ENCODE peak calls at places on chromosomes 5 and 9, in six cellular contexts. Y is mammary epithelial cell, K is lower lobe of right lung, T is fibroblast of lung, E is colonic mucosa, R is upper lobe of left lung. P is an unnamed sample. For H3K27me3, the result is how much of the 10 kb centered on the place peaks cover.

GRCh38 chr9:17462869-17463464 is 115.9 kb upstream of the SH3GL2 start:
- DNase-seq in E (peak), K (no peak), T (peak), R (no peak), Y (peak), P (no peak)

GRCh38 chr5:74056102-74056788 is 430.2 kb downstream of the ARHGEF28 start:
- DNase-seq in E (no peak), T (no peak), K (no peak), R (no peak), Y (no peak), P (no peak)

GRCh38 chr9:27117489-27118135 is 8.6 kb downstream of the TEK start:
- DNase-seq in R (no peak), E (peak), Y (peak), K (peak), T (peak), P (no peak)

GRCh38 chr5:132456553-132457361 is 33.8 kb downstream of the IRF1 start:
- DNase-seq in R (peak), Y (no peak), T (no peak), E (no peak), K (peak), P (peak)

GRCh38 chr9:108535526-108535925 is 320.3 kb downstream of the ACTL7B start:
- DNase-seq in T (peak), K (no peak), R (no peak), E (peak), Y (no peak), P (no peak)

GRCh38 chr5:10736354-10736753 is 24.7 kb downstream of the DAP start:
- DNase-seq in T (no peak), K (no peak), R (peak), E (no peak), Y (no peak), P (no peak)

GRCh38 chr9:86093788-86094555 is 5.4 kb downstream of the GOLM1 start:
- DNase-seq in K (peak), Y (no peak), T (peak), E (peak), R (no peak), P (no peak)

GRCh38 chr5:140114341-140115185 is 654 bp downstream of the PURA start:
- DNase-seq in Y (peak), R (peak), T (peak), K (peak), E (peak), P (peak)

GRCh38 chr5:103667068-103667467 is 104.5 kb upstream of the NUDT12 start:
- DNase-seq in Y (peak), R (no peak), E (no peak), T (peak), K (no peak), P (no peak)

GRCh38 chr9:124776613-124776951 is 351 bp upstream of the OLFML2A start:
- DNase-seq in R (no peak), K (no peak), E (no peak), T (no peak), Y (no peak), P (no peak)

GRCh38 chr9:126618200-126618589 is 4.5 kb downstream of the LMX1B start:
- DNase-seq in Y (peak), T (no peak), E (no peak), R (no peak), K (no peak), P (no peak)

GRCh38 chr9:69898714-69899209 is 78.1 kb downstream of the CFAP95 start:
- DNase-seq in Y (peak), E (no peak), K (no peak), R (no peak), T (peak), P (no peak)

GRCh38 chr9:124110307-124110915 is 98.8 kb downstream of the LHX2 start:
- DNase-seq in K (no peak), R (no peak), T (peak), E (peak), Y (peak), P (no peak)

GRCh38 chr5:31811210-31811609 is 172.3 kb downstream of the PDZD2 start:
- DNase-seq in T (peak), K (no peak), Y (peak), R (no peak), E (no peak), P (no peak)

GRCh38 chr5:25544652-25545249 is 900.0 kb upstream of the CDH10 start:
- DNase-seq in Y (peak), T (no peak), E (no peak), R (no peak), K (no peak), P (no peak)

GRCh38 chr5:55232194-55232984 is 1.0 kb downstream of the CCNO start:
- DNase-seq in K (peak), Y (peak), T (no peak), E (peak), R (peak), P (no peak)

GRCh38 chr5:168609806-168610482 is 30.8 kb upstream of the PANK3 start:
- DNase-seq in E (no peak), Y (no peak), K (no peak), T (no peak), R (no peak), P (no peak)

GRCh38 chr9:123894822-123895221 is 35.1 kb downstream of the DENND1A start:
- DNase-seq in K (no peak), Y (no peak), E (no peak), T (no peak), R (no peak), P (no peak)

GRCh38 chr5:111296570-111296969 is 72.4 kb downstream of the CAMK4 start:
- DNase-seq in T (no peak), K (no peak), E (no peak), R (no peak), Y (no peak), P (no peak)

GRCh38 chr5:141681695-141682641 is at the start of gene ARAP3:
- DNase-seq in E (peak), T (peak), K (peak), Y (peak), R (peak), P (peak)

GRCh38 chr5:135458921-135459331 is 6.8 kb upstream of the TIFAB start:
- DNase-seq in T (peak), E (peak), Y (no peak), K (peak), R (no peak), P (no peak)

GRCh38 chr9:112050544-112051475 is 124.3 kb downstream of the SUSD1 start:
- DNase-seq in K (no peak), E (peak), T (peak), R (no peak), Y (peak), P (no peak)

GRCh38 chr5:95821110-95822021 is 1.2 kb downstream of the GLRX start:
- DNase-seq in R (no peak), E (no peak), K (no peak), Y (no peak), T (no peak), P (no peak)

GRCh38 chr9:88781500-88782391 is 209.5 kb upstream of the S1PR3 start:
- DNase-seq in T (peak), E (no peak), Y (no peak), K (no peak), R (no peak), P (no peak)

GRCh38 chr5:167413503-167413902 is 877.9 kb upstream of the WWC1 start:
- DNase-seq in Y (no peak), K (no peak), E (peak), R (no peak), T (no peak), P (no peak)

GRCh38 chr5:150155258-150156032 is at the start of gene PDGFRB:
- DNase-seq in K (peak), E (peak), Y (no peak), R (peak), T (peak), P (no peak)

GRCh38 chr5:117220730-117221129 is 646.1 kb upstream of the SEMA6A start:
- DNase-seq in E (no peak), Y (no peak), R (no peak), K (no peak), T (no peak), P (no peak)
- H3K27ac ChIP-seq in E (no peak), Y (no peak), R (no peak), K (no peak), T (no peak), P (no peak)

GRCh38 chr9:92749934-92750315 is 14.7 kb downstream of the BICD2 start:
- DNase-seq in K (no peak), Y (no peak), T (peak), E (no peak), R (no peak), P (no peak)

GRCh38 chr9:92748233-92748497 is 16.5 kb downstream of the BICD2 start:
- DNase-seq in T (no peak), K (no peak), E (no peak), R (no peak), Y (no peak), P (no peak)

GRCh38 chr9:92749071-92749933 is 15.3 kb downstream of the BICD2 start:
- DNase-seq in E (no peak), T (peak), K (no peak), Y (no peak), R (no peak), P (no peak)

GRCh38 chr9:92754091-92754740 is 10.4 kb downstream of the BICD2 start:
- DNase-seq in T (no peak), R (no peak), E (no peak), Y (no peak), K (no peak), P (no peak)

GRCh38 chr9:92752812-92753404 is 11.7 kb downstream of the BICD2 start:
- DNase-seq in R (no peak), K (no peak), E (no peak), Y (no peak), T (no peak), P (no peak)
- TF ChIP-seq CTCF in R (no peak), K (no peak), E (no peak), Y (no peak), T (no peak), P (no peak)

DNA sequence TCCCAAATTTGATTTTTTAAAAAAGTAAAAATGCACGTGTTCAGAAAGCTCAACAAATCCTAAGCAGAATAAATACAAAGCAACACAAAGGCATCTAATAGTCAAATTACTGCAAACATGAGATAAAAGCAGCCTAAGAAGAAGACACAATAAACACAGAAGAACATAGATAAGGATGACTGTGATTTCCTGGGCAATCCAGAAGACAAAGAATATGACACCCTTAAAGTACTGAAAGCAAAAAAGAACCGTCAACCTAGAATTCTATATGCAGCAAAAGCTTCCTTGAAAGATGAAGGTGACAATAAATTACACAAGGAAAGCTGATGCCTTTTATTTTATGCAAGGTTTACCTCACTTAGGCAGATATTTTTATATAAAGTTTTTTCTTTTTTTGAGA is 58.2 kb downstream of the NACC2 start:
- DNase-seq in Y (no peak), R (no peak), E (no peak), K (no peak), T (no peak), P (no peak)
- H3K27me3 ChIP-seq in Y (under half), R (under half), E (under half), K (under half), T (under half), P (under half)

GRCh38 chr5:93192683-93193082 is 388.3 kb downstream of the NR2F1-AS1 start:
- DNase-seq in T (no peak), Y (no peak), E (no peak), K (no peak), R (no peak), P (no peak)

GRCh38 chr5:93193756-93194155 is 387.3 kb downstream of the NR2F1-AS1 start:
- DNase-seq in Y (no peak), T (peak), E (no peak), R (no peak), K (no peak), P (no peak)

GRCh38 chr5:93191426-93191825 is 389.6 kb downstream of the NR2F1-AS1 start:
- DNase-seq in E (no peak), K (no peak), Y (no peak), T (peak), R (no peak), P (no peak)

GRCh38 chr5:93191016-93191415 is 390.0 kb downstream of the NR2F1-AS1 start:
- DNase-seq in T (no peak), R (no peak), K (no peak), E (no peak), Y (no peak), P (no peak)

GRCh38 chr5:93192107-93192506 is 388.9 kb downstream of the NR2F1-AS1 start:
- DNase-seq in Y (peak), E (no peak), K (no peak), T (peak), R (no peak), P (no peak)
- H3K27ac ChIP-seq in Y (no peak), E (no peak), K (no peak), T (no peak), R (no peak), P (no peak)

P was measured in CD4-positive, alpha-beta T cell.